ENCODE peak calls at places on chromosomes 12 and 14, in ten cellular contexts. A is AG09309; U is T-helper 2 cell; V is A549; Q is CD8-positive, alpha-beta memory T cell; S is stimulated activated CD8-positive, alpha-beta memory T cell treated with anti-CD3 and anti-CD28 coated beads, Interleukin-12 subunit alpha, Interleukin-12 subunit beta, amount 100 ng/mL, for 1 hour; X is neural crest cell; Y is effector memory CD8-positive, alpha-beta T cell; Z is PC-3; E is lower leg skin. W is an unnamed sample.

GRCh38 chr12:88052686-88053085 is 23.5 kb upstream of the C12orf50 start:
- DNase-seq in A (no peak), U (no peak), V (no peak), Q (no peak), S (no peak), X (peak), Y (no peak), Z (peak), E (no peak), W (no peak)

GRCh38 chr14:99575043-99576023 is 28.7 kb downstream of the CCDC85C start:
- DNase-seq in A (no peak), U (no peak), V (peak), Q (no peak), S (no peak), X (no peak), Y (no peak), Z (peak), E (peak), W (no peak)

GRCh38 chr12:110022980-110023633 is 23.9 kb downstream of the ANKRD13A start:
- DNase-seq in A (no peak), U (no peak), V (no peak), Q (no peak), S (no peak), X (no peak), Y (no peak), Z (no peak), E (no peak), W (no peak)

GRCh38 chr14:72291908-72292688 is 359.9 kb downstream of the RGS6 start:
- DNase-seq in A (peak), U (no peak), V (peak), Q (no peak), S (no peak), X (peak), Y (no peak), Z (peak), E (no peak), W (no peak)

GRCh38 chr14:21014761-21015190 is 10.1 kb downstream of the NDRG2 start:
- DNase-seq in A (peak), U (peak), V (peak), Q (peak), S (peak), X (peak), Y (peak), Z (peak), E (peak), W (peak)

GRCh38 chr14:37663498-37663897 is 68.1 kb downstream of the TTC6 start:
- DNase-seq in A (no peak), U (no peak), V (no peak), Q (no peak), S (no peak), X (no peak), Y (no peak), Z (no peak), E (no peak), W (no peak)

GRCh38 chr12:49872781-49873181 is 29.9 kb upstream of the BCDIN3D start:
- DNase-seq in A (no peak), U (no peak), V (no peak), Q (no peak), S (no peak), X (no peak), Y (no peak), Z (no peak), E (peak), W (no peak)

GRCh38 chr14:95597784-95598204 is 62.9 kb downstream of the GLRX5 start:
- DNase-seq in A (peak), U (no peak), V (no peak), Q (no peak), S (no peak), X (peak), Y (no peak), Z (no peak), E (no peak), W (no peak)

GRCh38 chr12:124537525-124538193 is 29.8 kb downstream of the NCOR2 start:
- DNase-seq in A (no peak), U (no peak), V (no peak), Q (no peak), S (no peak), X (no peak), Y (no peak), Z (no peak), E (no peak), W (no peak)

GRCh38 chr14:104085032-104085888 is at the start of gene ASPG:
- DNase-seq in A (no peak), U (no peak), V (peak), Q (peak), S (no peak), X (no peak), Y (no peak), Z (no peak), E (no peak), W (no peak)

GRCh38 chr12:131131808-131132117 is 178.1 kb downstream of the ADGRD1 start:
- DNase-seq in A (no peak), U (no peak), V (no peak), Q (no peak), S (no peak), X (no peak), Y (no peak), Z (no peak), E (peak), W (no peak)

GRCh38 chr14:93924592-93925355 is 2.4 kb upstream of the FAM181A start:
- DNase-seq in A (no peak), U (no peak), V (no peak), Q (no peak), S (no peak), X (no peak), Y (no peak), Z (no peak), E (no peak), W (no peak)

GRCh38 chr14:23568600-23569310 is 1.2 kb upstream of the AP1G2 start:
- DNase-seq in A (no peak), U (no peak), V (no peak), Q (no peak), S (no peak), X (no peak), Y (no peak), Z (peak), E (peak), W (peak)

GRCh38 chr12:64450057-64450640 is 1.8 kb upstream of the TBK1 start:
- DNase-seq in A (no peak), U (no peak), V (no peak), Q (no peak), S (no peak), X (no peak), Y (no peak), Z (no peak), E (no peak), W (no peak)

GRCh38 chr12:126369487-126370463 is 1304.5 kb downstream of the AACS start:
- DNase-seq in A (peak), U (no peak), V (no peak), Q (no peak), S (no peak), X (no peak), Y (no peak), Z (peak), E (no peak), W (no peak)

GRCh38 chr14:61322011-61322798 is 826 bp downstream of the PRKCH start:
- DNase-seq in A (no peak), U (no peak), V (peak), Q (peak), S (no peak), X (no peak), Y (no peak), Z (peak), E (peak), W (peak)

GRCh38 chr12:132409495-132410295 is 80.3 kb upstream of the FBRSL1 start:
- DNase-seq in A (no peak), U (no peak), V (no peak), Q (no peak), S (no peak), X (no peak), Y (no peak), Z (no peak), E (no peak), W (no peak)

GRCh38 chr14:29255692-29256091 is 489.1 kb downstream of the FOXG1 start:
- DNase-seq in A (no peak), U (no peak), V (no peak), Q (no peak), S (no peak), X (no peak), Y (no peak), Z (no peak), E (no peak), W (no peak)

GRCh38 chr12:76644950-76645349 is 85.4 kb upstream of the OSBPL8 start:
- DNase-seq in A (no peak), U (no peak), V (no peak), Q (no peak), S (no peak), X (no peak), Y (no peak), Z (no peak), E (no peak), W (no peak)

GRCh38 chr14:89137514-89138163 is 279.4 kb downstream of the FOXN3 start:
- DNase-seq in A (peak), U (no peak), V (peak), Q (no peak), S (no peak), X (no peak), Y (no peak), Z (peak), E (no peak), W (peak)

GRCh38 chr14:93056166-93056839 is 59.4 kb downstream of the ITPK1 start:
- DNase-seq in A (peak), U (no peak), V (no peak), Q (peak), S (no peak), X (no peak), Y (no peak), Z (no peak), E (no peak), W (no peak)

GRCh38 chr12:18383203-18383602 is 121.9 kb downstream of the PIK3C2G start:
- DNase-seq in A (peak), U (no peak), V (peak), Q (no peak), S (no peak), X (no peak), Y (no peak), Z (peak), E (no peak), W (no peak)

GRCh38 chr14:55433880-55434804 is 6.3 kb downstream of the TBPL2 start:
- DNase-seq in A (no peak), U (no peak), V (no peak), Q (no peak), S (no peak), X (no peak), Y (no peak), Z (no peak), E (no peak), W (no peak)

GRCh38 chr14:55028066-55028465 is 1.0 kb downstream of the SOCS4 start:
- DNase-seq in A (no peak), U (no peak), V (no peak), Q (no peak), S (no peak), X (no peak), Y (no peak), Z (peak), E (no peak), W (no peak)

GRCh38 chr12:82625523-82625922 is 61.2 kb upstream of the TMTC2 start:
- DNase-seq in A (no peak), U (no peak), V (no peak), Q (no peak), S (no peak), X (no peak), Y (no peak), Z (no peak), E (no peak), W (no peak)

GRCh38 chr14:25381498-25381897 is 331.6 kb upstream of the STXBP6 start:
- DNase-seq in A (no peak), U (no peak), V (no peak), Q (no peak), S (no peak), X (no peak), Y (no peak), Z (peak), E (no peak), W (no peak)

GRCh38 chr14:74249433-74250375 is 10.5 kb downstream of the VSX2 start:
- DNase-seq in A (no peak), U (no peak), V (no peak), Q (no peak), S (no peak), X (no peak), Y (no peak), Z (peak), E (no peak), W (no peak)

GRCh38 chr14:61478971-61479473 is 157.6 kb downstream of the PRKCH start:
- DNase-seq in A (no peak), U (no peak), V (no peak), Q (no peak), S (no peak), X (no peak), Y (no peak), Z (no peak), E (peak), W (no peak)

W was measured in gastrocnemius medialis.